ENCODE peak calls at places on chromosomes 16 and 17, in six cellular contexts. One of them, this sample, is unnamed.

GRCh38 chr16:70659953-70660671 is 13.8 kb downstream of the IL34 start:
- DNase-seq in H1: no peak
- DNase-seq in SK-N-SH: peak
- DNase-seq in K562: no peak
- DNase-seq in HCT116: no peak
- DNase-seq in HepG2: no peak
- DNase-seq in this sample: no peak

GRCh38 chr17:51764387-51764971 is 394.0 kb downstream of the CA10 start:
- DNase-seq in H1: peak
- DNase-seq in SK-N-SH: peak
- DNase-seq in K562: peak
- DNase-seq in HCT116: peak
- DNase-seq in HepG2: peak
- DNase-seq in this sample: peak

GRCh38 chr17:29593546-29594440 is 861 bp downstream of the ANKRD13B start:
- DNase-seq in H1: peak
- DNase-seq in SK-N-SH: no peak
- DNase-seq in K562: peak
- DNase-seq in HCT116: no peak
- DNase-seq in HepG2: no peak
- DNase-seq in this sample: no peak

GRCh38 chr16:87371261-87371866 is 12.2 kb downstream of the FBXO31 start:
- DNase-seq in H1: no peak
- DNase-seq in SK-N-SH: peak
- DNase-seq in K562: no peak
- DNase-seq in HCT116: no peak
- DNase-seq in HepG2: no peak
- DNase-seq in this sample: no peak

GRCh38 chr16:81499576-81500380 is 55.2 kb downstream of the CMIP start:
- DNase-seq in H1: no peak
- DNase-seq in SK-N-SH: no peak
- DNase-seq in K562: no peak
- DNase-seq in HCT116: no peak
- DNase-seq in HepG2: no peak
- DNase-seq in this sample: no peak

GRCh38 chr17:3025421-3026124 is 37.8 kb downstream of the OR1D5 start:
- DNase-seq in H1: no peak
- DNase-seq in SK-N-SH: no peak
- DNase-seq in K562: no peak
- DNase-seq in HCT116: no peak
- DNase-seq in HepG2: no peak
- DNase-seq in this sample: no peak

GRCh38 chr16:81786321-81786720 is 7.2 kb downstream of the PLCG2 start:
- DNase-seq in H1: no peak
- DNase-seq in SK-N-SH: no peak
- DNase-seq in K562: no peak
- DNase-seq in HCT116: no peak
- DNase-seq in HepG2: no peak
- DNase-seq in this sample: no peak

GRCh38 chr17:1871743-1872142 is 41.9 kb downstream of the RPA1 start:
- DNase-seq in H1: no peak
- DNase-seq in SK-N-SH: no peak
- DNase-seq in K562: no peak
- DNase-seq in HCT116: no peak
- DNase-seq in HepG2: no peak
- DNase-seq in this sample: no peak

GRCh38 chr16:70725912-70726828 is 40.3 kb upstream of the MTSS2 start:
- DNase-seq in H1: no peak
- DNase-seq in SK-N-SH: no peak
- DNase-seq in K562: peak
- DNase-seq in HCT116: no peak
- DNase-seq in HepG2: no peak
- DNase-seq in this sample: no peak

GRCh38 chr17:31085563-31085962 is 9.2 kb upstream of the NF1 start:
- DNase-seq in H1: no peak
- DNase-seq in SK-N-SH: no peak
- DNase-seq in K562: peak
- DNase-seq in HCT116: no peak
- DNase-seq in HepG2: no peak
- DNase-seq in this sample: no peak

GRCh38 chr16:50371936-50372595 is 3.3 kb upstream of the BRD7 start:
- DNase-seq in H1: no peak
- DNase-seq in SK-N-SH: peak
- DNase-seq in K562: no peak
- DNase-seq in HCT116: no peak
- DNase-seq in HepG2: peak
- DNase-seq in this sample: no peak

GRCh38 chr17:29881256-29881655 is 48.8 kb downstream of the SSH2 start:
- DNase-seq in H1: no peak
- DNase-seq in SK-N-SH: no peak
- DNase-seq in K562: no peak
- DNase-seq in HCT116: no peak
- DNase-seq in HepG2: no peak
- DNase-seq in this sample: no peak

GRCh38 chr17:77011173-77012011 is 129.4 kb upstream of the SEC14L1 start:
- DNase-seq in H1: peak
- DNase-seq in SK-N-SH: peak
- DNase-seq in K562: peak
- DNase-seq in HCT116: peak
- DNase-seq in HepG2: peak
- DNase-seq in this sample: no peak

GRCh38 chr17:48011405-48012150 is 26.0 kb downstream of the COPZ2 start:
- DNase-seq in H1: peak
- DNase-seq in SK-N-SH: peak
- DNase-seq in K562: peak
- DNase-seq in HCT116: peak
- DNase-seq in HepG2: peak
- DNase-seq in this sample: peak

GRCh38 chr16:191783-192294 is 11.6 kb downstream of the HBQ1 start:
- DNase-seq in H1: no peak
- DNase-seq in SK-N-SH: no peak
- DNase-seq in K562: no peak
- DNase-seq in HCT116: no peak
- DNase-seq in HepG2: no peak
- DNase-seq in this sample: no peak

GRCh38 chr16:14302399-14303181 is 231.5 kb downstream of the MRTFB start:
- DNase-seq in H1: no peak
- DNase-seq in SK-N-SH: peak
- DNase-seq in K562: peak
- DNase-seq in HCT116: no peak
- DNase-seq in HepG2: no peak
- DNase-seq in this sample: peak

GRCh38 chr16:49462989-49463371 is 89.4 kb downstream of the C16orf78 start:
- DNase-seq in H1: peak
- DNase-seq in SK-N-SH: no peak
- DNase-seq in K562: no peak
- DNase-seq in HCT116: no peak
- DNase-seq in HepG2: no peak
- DNase-seq in this sample: no peak

GRCh38 chr16:66278604-66279262 is 87.8 kb upstream of the CDH5 start:
- DNase-seq in H1: peak
- DNase-seq in SK-N-SH: no peak
- DNase-seq in K562: no peak
- DNase-seq in HCT116: no peak
- DNase-seq in HepG2: no peak
- DNase-seq in this sample: no peak

GRCh38 chr17:13735444-13735843 is 133.7 kb upstream of the HS3ST3A1 start:
- DNase-seq in H1: no peak
- DNase-seq in SK-N-SH: peak
- DNase-seq in K562: no peak
- DNase-seq in HCT116: no peak
- DNase-seq in HepG2: no peak
- DNase-seq in this sample: no peak

GRCh38 chr17:17216236-17216635 is 10.1 kb upstream of the PLD6 start:
- DNase-seq in H1: no peak
- DNase-seq in SK-N-SH: no peak
- DNase-seq in K562: no peak
- DNase-seq in HCT116: no peak
- DNase-seq in HepG2: no peak
- DNase-seq in this sample: no peak

GRCh38 chr16:47925811-47926460 is 229.9 kb downstream of the ABCC12 start:
- DNase-seq in H1: no peak
- DNase-seq in SK-N-SH: no peak
- DNase-seq in K562: no peak
- DNase-seq in HCT116: no peak
- DNase-seq in HepG2: no peak
- DNase-seq in this sample: no peak

GRCh38 chr16:70578035-70578434 is 54.4 kb downstream of the SF3B3 start:
- DNase-seq in H1: no peak
- DNase-seq in SK-N-SH: no peak
- DNase-seq in K562: no peak
- DNase-seq in HCT116: no peak
- DNase-seq in HepG2: no peak
- DNase-seq in this sample: no peak

GRCh38 chr16:30747331-30747730 is 894 bp upstream of the PHKG2 start:
- DNase-seq in H1: no peak
- DNase-seq in SK-N-SH: no peak
- DNase-seq in K562: no peak
- DNase-seq in HCT116: no peak
- DNase-seq in HepG2: no peak
- DNase-seq in this sample: no peak

GRCh38 chr17:57603978-57604377 is 141.1 kb downstream of the CCDC182 start:
- DNase-seq in H1: no peak
- DNase-seq in SK-N-SH: no peak
- DNase-seq in K562: no peak
- DNase-seq in HCT116: no peak
- DNase-seq in HepG2: no peak
- DNase-seq in this sample: no peak

GRCh38 chr17:68906638-68907037 is 48.6 kb downstream of the ABCA8 start:
- DNase-seq in H1: no peak
- DNase-seq in SK-N-SH: peak
- DNase-seq in K562: no peak
- DNase-seq in HCT116: peak
- DNase-seq in HepG2: peak
- DNase-seq in this sample: no peak

GRCh38 chr16:68035227-68035626 is 12.1 kb downstream of the DUS2 start:
- DNase-seq in H1: no peak
- DNase-seq in SK-N-SH: no peak
- DNase-seq in K562: no peak
- DNase-seq in HCT116: no peak
- DNase-seq in HepG2: no peak
- DNase-seq in this sample: no peak

GRCh38 chr16:68028996-68029395 is 5.9 kb downstream of the DUS2 start:
- DNase-seq in H1: no peak
- DNase-seq in SK-N-SH: no peak
- DNase-seq in K562: no peak
- DNase-seq in HCT116: no peak
- DNase-seq in HepG2: no peak
- DNase-seq in this sample: no peak

GRCh38 chr16:68033101-68033500 is 10.0 kb downstream of the DUS2 start:
- DNase-seq in H1: no peak
- DNase-seq in SK-N-SH: no peak
- DNase-seq in K562: no peak
- DNase-seq in HCT116: no peak
- DNase-seq in HepG2: no peak
- DNase-seq in this sample: no peak

GRCh38 chr16:68031951-68032350 is 8.9 kb downstream of the DUS2 start:
- DNase-seq in H1: no peak
- DNase-seq in SK-N-SH: no peak
- DNase-seq in K562: no peak
- DNase-seq in HCT116: peak
- DNase-seq in HepG2: no peak
- DNase-seq in this sample: no peak
- TF ChIP-seq JUND in H1: no peak
- TF ChIP-seq JUND in SK-N-SH: no peak
- TF ChIP-seq JUND in K562: no peak
- TF ChIP-seq JUND in HCT116: no peak
- TF ChIP-seq JUND in HepG2: no peak
- TF ChIP-seq JUND in this sample: no peak

GRCh38 chr16:61105544-61105943 is 930.7 kb downstream of the CDH8 start:
- DNase-seq in H1: no peak
- DNase-seq in SK-N-SH: no peak
- DNase-seq in K562: no peak
- DNase-seq in HCT116: no peak
- DNase-seq in HepG2: no peak
- DNase-seq in this sample: no peak
- TF ChIP-seq JUND in H1: no peak
- TF ChIP-seq JUND in SK-N-SH: no peak
- TF ChIP-seq JUND in K562: no peak
- TF ChIP-seq JUND in HCT116: no peak
- TF ChIP-seq JUND in HepG2: no peak
- TF ChIP-seq JUND in this sample: no peak

DNA sequence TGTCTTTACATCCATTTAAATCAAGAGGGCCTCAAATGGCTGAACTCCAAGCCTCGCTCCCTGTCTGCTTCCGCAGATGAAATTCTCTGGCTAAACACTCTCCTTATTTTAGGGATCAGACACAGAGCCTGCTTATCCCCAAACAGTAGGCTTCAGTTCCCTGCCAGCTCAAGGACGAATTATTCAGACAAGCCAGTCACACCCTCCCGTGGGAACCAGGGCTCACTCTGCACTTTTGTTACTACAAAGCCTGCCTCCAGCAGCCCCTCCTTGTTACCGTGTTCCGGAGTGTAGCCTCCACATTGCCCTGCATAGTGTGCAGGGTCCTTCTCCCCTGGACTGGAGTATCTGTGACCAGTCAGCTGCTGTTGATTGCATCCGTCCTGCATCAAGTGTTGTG is 46.6 kb upstream of the LCMT1 start:
- DNase-seq in H1: no peak
- DNase-seq in SK-N-SH: no peak
- DNase-seq in K562: no peak
- DNase-seq in HCT116: no peak
- DNase-seq in HepG2: peak
- DNase-seq in this sample: no peak
- TF ChIP-seq JUND in H1: no peak
- TF ChIP-seq JUND in SK-N-SH: no peak
- TF ChIP-seq JUND in K562: no peak
- TF ChIP-seq JUND in HCT116: no peak
- TF ChIP-seq JUND in HepG2: no peak
- TF ChIP-seq JUND in this sample: no peak

GRCh38 chr17:80830020-80830780 is 161.4 kb upstream of the CHMP6 start:
- DNase-seq in H1: no peak
- DNase-seq in SK-N-SH: no peak
- DNase-seq in K562: no peak
- DNase-seq in HCT116: no peak
- DNase-seq in HepG2: no peak
- DNase-seq in this sample: no peak
- TF ChIP-seq JUND in H1: no peak
- TF ChIP-seq JUND in SK-N-SH: no peak
- TF ChIP-seq JUND in K562: no peak
- TF ChIP-seq JUND in HCT116: no peak
- TF ChIP-seq JUND in HepG2: no peak
- TF ChIP-seq JUND in this sample: no peak